ENCODE peak calls at places on chromosomes 6 and 20, in six cellular contexts. One of them, this sample, is unnamed.

GRCh38 chr20:57804470-57805250 is 94.8 kb upstream of the PMEPA1 start:
- DNase-seq in HCT116: no peak
- DNase-seq in transverse colon: no peak
- DNase-seq in upper lobe of left lung: no peak
- DNase-seq in HepG2: no peak
- DNase-seq in K562: no peak
- DNase-seq in this sample: no peak

GRCh38 chr20:62805711-62806382 is 1.2 kb downstream of the OGFR start:
- DNase-seq in HepG2: peak
- DNase-seq in upper lobe of left lung: peak
- DNase-seq in HCT116: no peak
- DNase-seq in K562: no peak
- DNase-seq in transverse colon: no peak
- DNase-seq in this sample: no peak

GRCh38 chr6:13664703-13665352 is 46.8 kb downstream of the RANBP9 start:
- DNase-seq in upper lobe of left lung: no peak
- DNase-seq in HCT116: no peak
- DNase-seq in K562: no peak
- DNase-seq in HepG2: peak
- DNase-seq in transverse colon: no peak
- DNase-seq in this sample: no peak

GRCh38 chr6:68635706-68636513 is 828 bp downstream of the ADGRB3 start:
- DNase-seq in HCT116: no peak
- DNase-seq in K562: peak
- DNase-seq in upper lobe of left lung: no peak
- DNase-seq in transverse colon: no peak
- DNase-seq in HepG2: no peak
- DNase-seq in this sample: no peak

GRCh38 chr6:137852346-137852745 is 14.7 kb upstream of the TNFAIP3 start:
- DNase-seq in transverse colon: no peak
- DNase-seq in HCT116: no peak
- DNase-seq in upper lobe of left lung: no peak
- DNase-seq in HepG2: no peak
- DNase-seq in K562: no peak
- DNase-seq in this sample: no peak

GRCh38 chr6:23308166-23308565 is 738.8 kb downstream of the HDGFL1 start:
- DNase-seq in HCT116: no peak
- DNase-seq in transverse colon: no peak
- DNase-seq in HepG2: no peak
- DNase-seq in upper lobe of left lung: no peak
- DNase-seq in K562: no peak
- DNase-seq in this sample: peak

GRCh38 chr6:108684809-108685329 is 124.2 kb downstream of the FOXO3 start:
- DNase-seq in HepG2: no peak
- DNase-seq in K562: peak
- DNase-seq in transverse colon: peak
- DNase-seq in HCT116: no peak
- DNase-seq in upper lobe of left lung: no peak
- DNase-seq in this sample: no peak

GRCh38 chr6:108115598-108116058 is 41.1 kb upstream of the OSTM1 start:
- DNase-seq in transverse colon: peak
- DNase-seq in HepG2: peak
- DNase-seq in HCT116: peak
- DNase-seq in K562: peak
- DNase-seq in upper lobe of left lung: peak
- DNase-seq in this sample: peak

GRCh38 chr6:68572525-68572924 is 62.6 kb upstream of the ADGRB3 start:
- DNase-seq in upper lobe of left lung: no peak
- DNase-seq in HepG2: peak
- DNase-seq in transverse colon: no peak
- DNase-seq in HCT116: no peak
- DNase-seq in K562: peak
- DNase-seq in this sample: no peak

GRCh38 chr20:53087034-53087777 is 115.0 kb downstream of the TSHZ2 start:
- DNase-seq in upper lobe of left lung: no peak
- DNase-seq in transverse colon: no peak
- DNase-seq in K562: no peak
- DNase-seq in HepG2: peak
- DNase-seq in HCT116: no peak
- DNase-seq in this sample: no peak

GRCh38 chr6:37653933-37654565 is 43.6 kb downstream of the MDGA1 start:
- DNase-seq in HCT116: peak
- DNase-seq in upper lobe of left lung: no peak
- DNase-seq in HepG2: peak
- DNase-seq in K562: peak
- DNase-seq in transverse colon: peak
- DNase-seq in this sample: peak

GRCh38 chr20:10644458-10645204 is 29.2 kb downstream of the JAG1 start:
- DNase-seq in upper lobe of left lung: no peak
- DNase-seq in HepG2: no peak
- DNase-seq in HCT116: no peak
- DNase-seq in K562: no peak
- DNase-seq in transverse colon: no peak
- DNase-seq in this sample: no peak

GRCh38 chr6:89734526-89734925 is 85.1 kb downstream of the MDN1 start:
- DNase-seq in HCT116: no peak
- DNase-seq in K562: no peak
- DNase-seq in HepG2: no peak
- DNase-seq in transverse colon: no peak
- DNase-seq in upper lobe of left lung: no peak
- DNase-seq in this sample: no peak

GRCh38 chr6:11890849-11891248 is 112.2 kb upstream of the ADTRP start:
- DNase-seq in HCT116: no peak
- DNase-seq in upper lobe of left lung: no peak
- DNase-seq in HepG2: no peak
- DNase-seq in transverse colon: no peak
- DNase-seq in K562: no peak
- DNase-seq in this sample: no peak

GRCh38 chr20:12053348-12053747 is 135.7 kb downstream of the BTBD3 start:
- DNase-seq in HepG2: peak
- DNase-seq in K562: no peak
- DNase-seq in HCT116: no peak
- DNase-seq in transverse colon: no peak
- DNase-seq in upper lobe of left lung: no peak
- DNase-seq in this sample: no peak

GRCh38 chr20:9582137-9582536 is 67.7 kb downstream of the LAMP5 start:
- DNase-seq in K562: no peak
- DNase-seq in upper lobe of left lung: no peak
- DNase-seq in transverse colon: no peak
- DNase-seq in HCT116: no peak
- DNase-seq in HepG2: no peak
- DNase-seq in this sample: no peak

GRCh38 chr6:44561832-44562496 is 174.5 kb downstream of the CDC5L start:
- DNase-seq in transverse colon: no peak
- DNase-seq in HepG2: no peak
- DNase-seq in K562: no peak
- DNase-seq in upper lobe of left lung: no peak
- DNase-seq in HCT116: no peak
- DNase-seq in this sample: no peak

GRCh38 chr20:50071039-50071888 is 41.7 kb downstream of the UBE2V1 start:
- DNase-seq in K562: peak
- DNase-seq in HepG2: peak
- DNase-seq in HCT116: peak
- DNase-seq in transverse colon: peak
- DNase-seq in upper lobe of left lung: peak
- DNase-seq in this sample: peak

GRCh38 chr6:85997206-85997605 is 354.5 kb upstream of the SYNCRIP start:
- DNase-seq in upper lobe of left lung: no peak
- DNase-seq in HCT116: no peak
- DNase-seq in HepG2: no peak
- DNase-seq in transverse colon: no peak
- DNase-seq in K562: no peak
- DNase-seq in this sample: no peak

GRCh38 chr20:3543901-3544507 is 73.2 kb downstream of the ATRN start:
- DNase-seq in upper lobe of left lung: no peak
- DNase-seq in transverse colon: no peak
- DNase-seq in K562: no peak
- DNase-seq in HepG2: peak
- DNase-seq in HCT116: no peak
- DNase-seq in this sample: no peak

GRCh38 chr6:52890018-52890417 is 19.5 kb downstream of the GSTA3 start:
- DNase-seq in HCT116: no peak
- DNase-seq in upper lobe of left lung: no peak
- DNase-seq in transverse colon: no peak
- DNase-seq in HepG2: no peak
- DNase-seq in K562: no peak
- DNase-seq in this sample: no peak

GRCh38 chr6:4164456-4164855 is 29.1 kb upstream of the ECI2 start:
- DNase-seq in K562: no peak
- DNase-seq in transverse colon: no peak
- DNase-seq in HCT116: no peak
- DNase-seq in upper lobe of left lung: no peak
- DNase-seq in HepG2: no peak
- DNase-seq in this sample: no peak

GRCh38 chr6:139290787-139291294 is 957 bp downstream of the TXLNB start:
- DNase-seq in K562: no peak
- DNase-seq in transverse colon: peak
- DNase-seq in HepG2: no peak
- DNase-seq in HCT116: no peak
- DNase-seq in upper lobe of left lung: no peak
- DNase-seq in this sample: no peak

GRCh38 chr6:167161895-167162467 is 4.2 kb upstream of the GPR31 start:
- DNase-seq in upper lobe of left lung: no peak
- DNase-seq in transverse colon: no peak
- DNase-seq in HCT116: no peak
- DNase-seq in K562: no peak
- DNase-seq in HepG2: no peak
- DNase-seq in this sample: no peak

GRCh38 chr6:167162591-167162990 is 4.8 kb upstream of the GPR31 start:
- DNase-seq in transverse colon: no peak
- DNase-seq in HCT116: no peak
- DNase-seq in upper lobe of left lung: no peak
- DNase-seq in K562: no peak
- DNase-seq in HepG2: peak
- DNase-seq in this sample: no peak

GRCh38 chr6:167163476-167164011 is 5.8 kb upstream of the GPR31 start:
- DNase-seq in K562: no peak
- DNase-seq in HepG2: no peak
- DNase-seq in transverse colon: no peak
- DNase-seq in HCT116: no peak
- DNase-seq in upper lobe of left lung: no peak
- DNase-seq in this sample: no peak

GRCh38 chr6:167165887-167166471 is 8.2 kb upstream of the GPR31 start:
- DNase-seq in transverse colon: no peak
- DNase-seq in HepG2: no peak
- DNase-seq in upper lobe of left lung: no peak
- DNase-seq in HCT116: no peak
- DNase-seq in K562: no peak
- DNase-seq in this sample: no peak
- TF ChIP-seq POLR2AphosphoS5 in transverse colon: no peak
- TF ChIP-seq POLR2AphosphoS5 in HepG2: no peak
- TF ChIP-seq POLR2AphosphoS5 in upper lobe of left lung: no peak
- TF ChIP-seq POLR2AphosphoS5 in HCT116: no peak
- TF ChIP-seq POLR2AphosphoS5 in K562: no peak
- TF ChIP-seq POLR2AphosphoS5 in this sample: no peak

GRCh38 chr6:54718541-54719023 is 128.0 kb upstream of the FAM83B start:
- DNase-seq in HepG2: no peak
- DNase-seq in K562: no peak
- DNase-seq in HCT116: no peak
- DNase-seq in upper lobe of left lung: no peak
- DNase-seq in transverse colon: peak
- DNase-seq in this sample: no peak
- TF ChIP-seq POLR2A in HepG2: no peak
- TF ChIP-seq POLR2A in K562: no peak
- TF ChIP-seq POLR2A in HCT116: no peak
- TF ChIP-seq POLR2A in upper lobe of left lung: no peak
- TF ChIP-seq POLR2A in transverse colon: no peak
- TF ChIP-seq POLR2A in this sample: no peak

GRCh38 chr6:155417454-155417853 is 38.2 kb downstream of the NOX3 start:
- DNase-seq in K562: no peak
- DNase-seq in HepG2: no peak
- DNase-seq in HCT116: no peak
- DNase-seq in upper lobe of left lung: no peak
- DNase-seq in transverse colon: no peak
- DNase-seq in this sample: no peak
- H3K4me3 ChIP-seq in K562: no peak
- H3K4me3 ChIP-seq in HepG2: no peak
- H3K4me3 ChIP-seq in HCT116: no peak
- H3K4me3 ChIP-seq in upper lobe of left lung: no peak
- H3K4me3 ChIP-seq in transverse colon: no peak
- H3K4me3 ChIP-seq in this sample: no peak

GRCh38 chr6:110900028-110900598 is 25.5 kb downstream of the AMD1 start:
- DNase-seq in HepG2: no peak
- DNase-seq in K562: no peak
- DNase-seq in transverse colon: no peak
- DNase-seq in HCT116: no peak
- DNase-seq in upper lobe of left lung: no peak
- DNase-seq in this sample: no peak
- TF ChIP-seq POLR2AphosphoS5 in HepG2: no peak
- TF ChIP-seq POLR2AphosphoS5 in K562: no peak
- TF ChIP-seq POLR2AphosphoS5 in transverse colon: no peak
- TF ChIP-seq POLR2AphosphoS5 in HCT116: no peak
- TF ChIP-seq POLR2AphosphoS5 in upper lobe of left lung: no peak
- TF ChIP-seq POLR2AphosphoS5 in this sample: no peak

GRCh38 chr20:56393653-56394052 is 1.2 kb downstream of the CSTF1 start:
- DNase-seq in K562: no peak
- DNase-seq in transverse colon: no peak
- DNase-seq in HCT116: no peak
- DNase-seq in HepG2: no peak
- DNase-seq in upper lobe of left lung: no peak
- DNase-seq in this sample: no peak

GRCh38 chr20:56391037-56391436 is 978 bp downstream of the AURKA start:
- DNase-seq in HCT116: no peak
- DNase-seq in transverse colon: no peak
- DNase-seq in upper lobe of left lung: no peak
- DNase-seq in K562: no peak
- DNase-seq in HepG2: no peak
- DNase-seq in this sample: no peak

GRCh38 chr20:56391596-56392281 is at the start of gene AURKA:
- DNase-seq in HCT116: no peak
- DNase-seq in HepG2: peak
- DNase-seq in transverse colon: no peak
- DNase-seq in upper lobe of left lung: no peak
- DNase-seq in K562: no peak
- DNase-seq in this sample: no peak

GRCh38 chr20:56393133-56393472 is 658 bp downstream of the CSTF1 start:
- DNase-seq in transverse colon: no peak
- DNase-seq in K562: no peak
- DNase-seq in upper lobe of left lung: no peak
- DNase-seq in HepG2: no peak
- DNase-seq in HCT116: no peak
- DNase-seq in this sample: no peak

GRCh38 chr20:56392282-56393132 is at the start of gene CSTF1:
- DNase-seq in HCT116: peak
- DNase-seq in upper lobe of left lung: peak
- DNase-seq in transverse colon: peak
- DNase-seq in K562: peak
- DNase-seq in HepG2: peak
- DNase-seq in this sample: peak
- TF ChIP-seq POLR2A in HCT116: peak
- TF ChIP-seq POLR2A in upper lobe of left lung: peak
- TF ChIP-seq POLR2A in transverse colon: peak
- TF ChIP-seq POLR2A in K562: peak
- TF ChIP-seq POLR2A in HepG2: peak
- TF ChIP-seq POLR2A in this sample: no peak

GRCh38 chr6:170139531-170139930 is 151.3 kb downstream of the DLL1 start:
- DNase-seq in HCT116: no peak
- DNase-seq in K562: no peak
- DNase-seq in transverse colon: no peak
- DNase-seq in upper lobe of left lung: peak
- DNase-seq in HepG2: no peak
- DNase-seq in this sample: no peak
- H3K4me3 ChIP-seq in HCT116: no peak
- H3K4me3 ChIP-seq in K562: no peak
- H3K4me3 ChIP-seq in transverse colon: no peak
- H3K4me3 ChIP-seq in upper lobe of left lung: no peak
- H3K4me3 ChIP-seq in HepG2: no peak
- H3K4me3 ChIP-seq in this sample: no peak

This sample was measured in stomach.